ENCODE peak calls at places on chromosomes 16 and 17, in eight cellular contexts. One of them, this sample, is unnamed.

GRCh38 chr16:66166451-66166850 is 200.0 kb upstream of the CDH5 start:
- DNase-seq in ovary: no peak
- DNase-seq in gastrocnemius medialis: no peak
- DNase-seq in fibroblast of lung: peak; percentile 32
- DNase-seq in AG09309: no peak
- DNase-seq in HFF-Myc: no peak
- DNase-seq in GM19239: no peak
- DNase-seq in cerebellar cortex: no peak
- DNase-seq in this sample: no peak

GRCh38 chr17:71237903-71238538 is 882.8 kb upstream of the SOX9 start:
- DNase-seq in ovary: no peak
- DNase-seq in gastrocnemius medialis: no peak
- DNase-seq in fibroblast of lung: peak; percentile 71
- DNase-seq in AG09309: peak; percentile 37
- DNase-seq in HFF-Myc: peak; percentile 25
- DNase-seq in GM19239: no peak
- DNase-seq in cerebellar cortex: peak; percentile 1
- DNase-seq in this sample: no peak

GRCh38 chr16:78045865-78046581 is 23.7 kb downstream of the CLEC3A start:
- DNase-seq in ovary: peak; percentile 77
- DNase-seq in gastrocnemius medialis: no peak
- DNase-seq in fibroblast of lung: peak; percentile 65
- DNase-seq in AG09309: no peak
- DNase-seq in HFF-Myc: peak; percentile 3
- DNase-seq in GM19239: peak; percentile 16
- DNase-seq in cerebellar cortex: peak; percentile 53
- DNase-seq in this sample: peak; percentile 60

GRCh38 chr16:27216297-27216885 is 13.1 kb downstream of the KDM8 start:
- DNase-seq in ovary: no peak
- DNase-seq in gastrocnemius medialis: no peak
- DNase-seq in fibroblast of lung: no peak
- DNase-seq in AG09309: no peak
- DNase-seq in HFF-Myc: no peak
- DNase-seq in GM19239: no peak
- DNase-seq in cerebellar cortex: no peak
- DNase-seq in this sample: no peak

GRCh38 chr16:85234310-85235235 is 122.3 kb upstream of the CIBAR2 start:
- DNase-seq in ovary: peak; percentile 95
- DNase-seq in gastrocnemius medialis: no peak
- DNase-seq in fibroblast of lung: peak; percentile 88
- DNase-seq in AG09309: no peak
- DNase-seq in HFF-Myc: peak; percentile 46
- DNase-seq in GM19239: no peak
- DNase-seq in cerebellar cortex: peak; percentile 75
- DNase-seq in this sample: peak; percentile 67

GRCh38 chr16:29737713-29738112 is 8.1 kb downstream of the C16orf54 start:
- DNase-seq in ovary: no peak
- DNase-seq in gastrocnemius medialis: no peak
- DNase-seq in fibroblast of lung: no peak
- DNase-seq in AG09309: no peak
- DNase-seq in HFF-Myc: no peak
- DNase-seq in GM19239: no peak
- DNase-seq in cerebellar cortex: no peak
- DNase-seq in this sample: no peak

GRCh38 chr17:53219821-53220220 is 602.9 kb upstream of the KIF2B start:
- DNase-seq in ovary: no peak
- DNase-seq in gastrocnemius medialis: no peak
- DNase-seq in fibroblast of lung: no peak
- DNase-seq in AG09309: no peak
- DNase-seq in HFF-Myc: no peak
- DNase-seq in GM19239: no peak
- DNase-seq in cerebellar cortex: no peak
- DNase-seq in this sample: no peak

GRCh38 chr17:77131919-77132318 is 8.8 kb upstream of the SEC14L1 start:
- DNase-seq in ovary: no peak
- DNase-seq in gastrocnemius medialis: no peak
- DNase-seq in fibroblast of lung: no peak
- DNase-seq in AG09309: no peak
- DNase-seq in HFF-Myc: no peak
- DNase-seq in GM19239: no peak
- DNase-seq in cerebellar cortex: no peak
- DNase-seq in this sample: no peak

GRCh38 chr16:9901-10665 is 43.3 kb downstream of the POLR3K start:
- DNase-seq in ovary: peak; percentile 60
- DNase-seq in gastrocnemius medialis: no peak
- DNase-seq in fibroblast of lung: no peak
- DNase-seq in AG09309: no peak
- DNase-seq in HFF-Myc: no peak
- DNase-seq in GM19239: no peak
- DNase-seq in cerebellar cortex: no peak
- DNase-seq in this sample: no peak

GRCh38 chr16:66549284-66550131 is at the start of gene TK2:
- DNase-seq in ovary: peak; percentile 86
- DNase-seq in gastrocnemius medialis: no peak
- DNase-seq in fibroblast of lung: peak; percentile 73
- DNase-seq in AG09309: no peak
- DNase-seq in HFF-Myc: peak; percentile 6
- DNase-seq in GM19239: peak; percentile 17
- DNase-seq in cerebellar cortex: no peak
- DNase-seq in this sample: peak; percentile 72

GRCh38 chr17:19415311-19415710 is 4.3 kb downstream of the RNF112 start:
- DNase-seq in ovary: no peak
- DNase-seq in gastrocnemius medialis: no peak
- DNase-seq in fibroblast of lung: no peak
- DNase-seq in AG09309: no peak
- DNase-seq in HFF-Myc: no peak
- DNase-seq in GM19239: no peak
- DNase-seq in cerebellar cortex: peak; percentile 83
- DNase-seq in this sample: no peak

GRCh38 chr16:79811541-79811940 is 211.0 kb upstream of the MAF start:
- DNase-seq in ovary: no peak
- DNase-seq in gastrocnemius medialis: no peak
- DNase-seq in fibroblast of lung: peak; percentile 3
- DNase-seq in AG09309: no peak
- DNase-seq in HFF-Myc: no peak
- DNase-seq in GM19239: no peak
- DNase-seq in cerebellar cortex: no peak
- DNase-seq in this sample: no peak

This sample was measured in left ventricle myocardium inferior.